ENCODE peak calls at places on chromosomes 6 and 20, in five cellular contexts. W, U, K, M and V are unnamed samples.

GRCh38 chr20:17657079-17657825 is 24.8 kb downstream of the RRBP1 start:
- DNase-seq in W (no peak), U (no peak), K (no peak), M (no peak), V (no peak)

GRCh38 chr6:135577059-135577538 is 79.6 kb upstream of the AHI1 start:
- DNase-seq in W (no peak), U (no peak), K (no peak), M (no peak), V (no peak)

GRCh38 chr6:168285456-168285855 is 34.1 kb downstream of the DACT2 start:
- DNase-seq in W (no peak), U (no peak), K (no peak), M (no peak), V (no peak)

GRCh38 chr20:23106271-23106851 is 20.2 kb upstream of the CD93 start:
- DNase-seq in W (peak), U (no peak), K (no peak), M (peak), V (no peak)

GRCh38 chr20:2451939-2452732 is 18.5 kb downstream of the SNRPB start:
- DNase-seq in W (peak), U (peak), K (peak), M (peak), V (peak)

GRCh38 chr20:63173552-63174191 is 42.3 kb downstream of the YTHDF1 start:
- DNase-seq in W (no peak), U (no peak), K (no peak), M (no peak), V (peak)

GRCh38 chr6:47319382-47319781 is 9.7 kb upstream of the TNFRSF21 start:
- DNase-seq in W (no peak), U (no peak), K (no peak), M (no peak), V (no peak)

GRCh38 chr20:9460518-9460917 is 53.9 kb upstream of the LAMP5 start:
- DNase-seq in W (peak), U (no peak), K (peak), M (peak), V (no peak)

GRCh38 chr20:3724356-3724755 is 8.1 kb upstream of the HSPA12B start:
- DNase-seq in W (no peak), U (no peak), K (no peak), M (no peak), V (no peak)

GRCh38 chr6:133951881-133952814 is 876 bp upstream of the TBPL1 start:
- DNase-seq in W (peak), U (peak), K (peak), M (peak), V (peak)

GRCh38 chr6:111580826-111581505 is 24.7 kb downstream of the TRAF3IP2 start:
- DNase-seq in W (no peak), U (no peak), K (no peak), M (no peak), V (no peak)

GRCh38 chr6:15524736-15525401 is 138.0 kb downstream of the DTNBP1 start:
- DNase-seq in W (no peak), U (no peak), K (no peak), M (no peak), V (no peak)

GRCh38 chr20:60959971-60960370 is 292.1 kb upstream of the CDH4 start:
- DNase-seq in W (no peak), U (no peak), K (no peak), M (no peak), V (peak)

GRCh38 chr20:46936415-46937139 is 41.9 kb downstream of the EYA2 start:
- DNase-seq in W (no peak), U (no peak), K (no peak), M (no peak), V (no peak)

GRCh38 chr6:72559067-72559466 is 62.8 kb upstream of the KCNQ5 start:
- DNase-seq in W (no peak), U (no peak), K (no peak), M (no peak), V (no peak)

GRCh38 chr6:170207586-170207985 is 83.3 kb downstream of the DLL1 start:
- DNase-seq in W (no peak), U (no peak), K (no peak), M (no peak), V (no peak)

GRCh38 chr6:53326372-53327016 is 22.3 kb downstream of the ELOVL5 start:
- DNase-seq in W (peak), U (peak), K (peak), M (peak), V (no peak)

GRCh38 chr6:20217476-20217855 is 5.2 kb upstream of the MBOAT1 start:
- DNase-seq in W (no peak), U (no peak), K (no peak), M (no peak), V (no peak)

GRCh38 chr6:40116829-40117228 is 182.6 kb upstream of the MOCS1 start:
- DNase-seq in W (no peak), U (no peak), K (no peak), M (no peak), V (no peak)

GRCh38 chr6:15479761-15480160 is 183.1 kb downstream of the DTNBP1 start:
- DNase-seq in W (peak), U (no peak), K (peak), M (peak), V (no peak)

GRCh38 chr6:14726816-14727493 is 518.9 kb upstream of the JARID2 start:
- DNase-seq in W (no peak), U (no peak), K (peak), M (no peak), V (no peak)

GRCh38 chr6:139860193-139860592 is 485.7 kb upstream of the CITED2 start:
- DNase-seq in W (no peak), U (no peak), K (no peak), M (no peak), V (no peak)

GRCh38 chr6:111663692-111664564 is 58.2 kb upstream of the TRAF3IP2 start:
- DNase-seq in W (peak), U (no peak), K (peak), M (no peak), V (no peak)

GRCh38 chr6:121615493-121615892 is 180.0 kb downstream of the GJA1 start:
- DNase-seq in W (peak), U (peak), K (no peak), M (peak), V (no peak)

GRCh38 chr6:31063906-31064435 is 48.4 kb downstream of the C6orf15 start:
- DNase-seq in W (no peak), U (no peak), K (no peak), M (no peak), V (no peak)
- H3K9ac ChIP-seq in W (no peak), U (no peak), K (no peak), M (no peak), V (no peak)

DNA sequence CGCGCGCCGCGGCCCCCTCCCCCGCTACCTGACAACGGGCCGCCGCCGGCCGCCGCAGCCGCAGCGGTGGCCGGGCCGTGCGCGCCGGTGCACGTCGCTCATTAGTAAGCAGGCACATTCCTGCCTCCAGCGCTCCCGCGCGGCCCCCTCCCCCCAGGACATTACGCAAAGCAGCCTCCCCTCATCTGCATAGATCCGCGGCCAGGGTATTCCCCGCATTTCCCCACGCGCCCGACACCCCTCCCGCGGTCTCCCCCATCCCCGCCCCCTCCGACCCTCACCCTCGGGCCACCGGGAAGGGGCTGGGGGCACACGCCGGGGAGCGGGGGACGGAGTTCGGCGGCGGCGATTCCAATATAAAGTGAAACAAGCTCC is at the start of gene HIVEP2:
- DNase-seq in W (peak), U (no peak), K (peak), M (peak), V (peak)
- TF ChIP-seq EZH2 in W (no peak), U (no peak), K (no peak), M (no peak), V (no peak)

DNA sequence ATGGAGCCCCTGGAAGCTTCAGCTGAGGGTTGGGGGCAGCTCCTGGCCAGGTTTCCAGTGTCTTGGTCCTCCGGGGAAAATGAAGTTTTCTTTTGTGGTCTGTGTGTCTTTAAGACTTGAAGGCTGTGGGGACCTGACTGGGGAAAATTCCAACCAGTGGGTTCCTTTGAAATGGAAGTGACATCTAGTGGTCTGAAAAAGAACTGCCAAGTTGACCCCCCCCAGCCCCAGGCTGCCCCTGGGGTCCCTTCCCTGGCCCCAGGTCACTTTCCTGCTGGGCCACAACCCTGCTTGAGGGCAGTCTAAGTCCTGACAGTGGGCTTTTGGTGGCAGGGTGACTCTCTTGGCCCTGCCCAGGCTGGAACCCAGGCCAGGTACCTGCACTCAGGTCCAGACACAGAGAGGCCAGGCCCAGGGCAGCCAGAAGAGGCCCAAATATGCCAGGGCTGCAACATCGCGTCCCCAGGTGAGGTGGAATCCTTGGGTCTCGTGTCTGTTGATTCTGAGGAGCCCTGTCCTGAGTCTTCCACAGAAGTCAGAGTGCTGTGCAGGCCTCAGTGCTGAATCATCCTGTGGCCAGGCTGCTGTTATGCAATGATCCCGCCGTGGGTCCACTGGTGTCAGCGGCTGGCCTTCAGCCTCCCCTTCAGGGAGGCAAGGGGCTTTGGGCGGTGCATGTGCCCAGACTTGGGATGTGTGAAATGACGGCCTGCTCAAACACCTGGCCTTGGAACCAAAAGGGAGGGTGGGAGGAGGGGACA is 68.4 kb downstream of the VEGFA start:
- DNase-seq in W (peak), U (peak), K (peak), M (peak), V (peak)
- H3K9ac ChIP-seq in W (no peak), U (no peak), K (no peak), M (no peak), V (no peak)

GRCh38 chr20:37901667-37902503 is 1.0 kb upstream of the VSTM2L start:
- DNase-seq in W (peak), U (peak), K (peak), M (peak), V (peak)
- TF ChIP-seq EZH2 in W (peak), U (no peak), K (peak), M (no peak), V (no peak)

GRCh38 chr6:159595173-159595572 is 97.9 kb downstream of the SOD2 start:
- DNase-seq in W (peak), U (peak), K (peak), M (peak), V (no peak)
- H3K9ac ChIP-seq in W (no peak), U (peak), K (peak), M (peak), V (no peak)

GRCh38 chr20:39049684-39050554 is 87.8 kb downstream of the DHX35 start:
- DNase-seq in W (peak), U (peak), K (peak), M (peak), V (peak)
- TF ChIP-seq EZH2 in W (no peak), U (no peak), K (no peak), M (no peak), V (no peak)

DNA sequence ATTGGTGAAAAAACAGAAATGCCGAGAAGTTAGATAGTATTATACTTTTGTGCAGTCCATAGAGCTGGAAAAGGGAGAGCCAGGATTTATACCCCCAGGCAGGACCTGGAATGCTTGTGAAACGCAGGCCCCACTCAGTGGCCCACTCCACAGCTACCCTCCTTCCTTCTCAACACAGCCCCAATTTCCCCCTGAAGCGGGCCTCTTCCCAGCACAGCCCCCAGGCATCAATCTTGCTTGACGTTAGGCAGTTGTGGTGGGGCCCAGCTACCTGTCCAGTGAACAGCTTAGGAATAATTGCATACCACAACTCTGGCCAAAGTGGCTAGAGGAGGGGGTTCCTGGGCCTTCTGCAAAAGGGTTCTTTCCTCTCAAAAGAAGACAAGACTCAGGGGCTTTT is 61.3 kb downstream of the PPP1R3G start:
- DNase-seq in W (no peak), U (no peak), K (no peak), M (no peak), V (no peak)
- H3K9ac ChIP-seq in W (no peak), U (no peak), K (no peak), M (no peak), V (no peak)

GRCh38 chr20:44186674-44187053 is 324 bp downstream of the JPH2 start:
- DNase-seq in W (no peak), U (no peak), K (no peak), M (no peak), V (no peak)
- TF ChIP-seq EZH2 in W (peak), U (no peak), K (no peak), M (no peak), V (no peak)

GRCh38 chr6:156423075-156423474 is 354.1 kb upstream of the ARID1B start:
- DNase-seq in W (no peak), U (no peak), K (peak), M (no peak), V (peak)
- H3K9ac ChIP-seq in W (no peak), U (no peak), K (no peak), M (peak), V (no peak)

GRCh38 chr20:21714297-21715192 is 9.1 kb downstream of the PAX1 start:
- DNase-seq in W (no peak), U (no peak), K (no peak), M (no peak), V (no peak)
- TF ChIP-seq EZH2 in W (no peak), U (no peak), K (no peak), M (no peak), V (no peak)